ENCODE peak calls at places on chromosome 17, in ten cellular contexts. P, W, B, O, L, N, T, C, A and I are unnamed samples.

GRCh38 chr17:74361613-74362391 is at the start of gene BTBD17:
- DNase-seq in T (no peak), W (peak), B (peak), A (peak), C (peak), O (no peak), N (peak), P (peak), L (peak), I (no peak)

GRCh38 chr17:31308372-31308905 is 5.4 kb downstream of the EVI2B start:
- DNase-seq in O (no peak), P (no peak), T (no peak), B (no peak), W (no peak), N (no peak), A (no peak), C (no peak), L (no peak), I (no peak)

GRCh38 chr17:81049973-81050551 is 15.1 kb downstream of the BAIAP2 start:
- DNase-seq in T (no peak), L (no peak), C (no peak), N (peak), P (no peak), A (no peak), O (peak), W (peak), B (peak), I (no peak)

GRCh38 chr17:49183341-49183740 is 27.0 kb downstream of the GNGT2 start:
- DNase-seq in O (no peak), C (no peak), A (no peak), T (no peak), P (no peak), L (no peak), B (no peak), W (no peak), N (no peak), I (no peak)

GRCh38 chr17:10060526-10060925 is 137.9 kb downstream of the GAS7 start:
- DNase-seq in A (no peak), W (no peak), B (no peak), N (no peak), P (no peak), C (no peak), L (no peak), T (no peak), O (no peak), I (no peak)

GRCh38 chr17:65222216-65222738 is 85.1 kb downstream of the RGS9 start:
- DNase-seq in C (no peak), W (no peak), B (no peak), N (no peak), P (no peak), A (no peak), O (no peak), L (no peak), T (no peak), I (no peak)

GRCh38 chr17:19239544-19239943 is 2.4 kb downstream of the EPN2 start:
- DNase-seq in O (no peak), P (peak), C (peak), B (no peak), L (no peak), W (no peak), T (peak), A (no peak), N (peak), I (no peak)

GRCh38 chr17:17406225-17406624 is 70.6 kb upstream of the MED9 start:
- DNase-seq in W (no peak), C (no peak), A (no peak), B (no peak), T (no peak), N (no peak), P (no peak), O (no peak), L (peak), I (no peak)

GRCh38 chr17:8375738-8376259 is 705 bp downstream of the KRABD2 start:
- DNase-seq in B (peak), W (peak), L (peak), P (no peak), T (no peak), A (peak), C (peak), O (no peak), N (no peak), I (no peak)

GRCh38 chr17:8372422-8372821 is 4.1 kb downstream of the KRABD2 start:
- DNase-seq in C (no peak), T (no peak), B (no peak), P (no peak), W (no peak), A (no peak), O (no peak), N (no peak), L (no peak), I (no peak)

GRCh38 chr17:8377422-8377821 is 918 bp upstream of the KRABD2 start:
- DNase-seq in T (no peak), L (no peak), N (no peak), P (no peak), W (no peak), C (no peak), O (no peak), B (no peak), A (no peak), I (no peak)

GRCh38 chr17:8380049-8380448 is 2.9 kb downstream of the RPL26 start:
- DNase-seq in B (no peak), N (no peak), P (no peak), L (no peak), W (no peak), T (no peak), A (no peak), C (no peak), O (no peak), I (no peak)

DNA sequence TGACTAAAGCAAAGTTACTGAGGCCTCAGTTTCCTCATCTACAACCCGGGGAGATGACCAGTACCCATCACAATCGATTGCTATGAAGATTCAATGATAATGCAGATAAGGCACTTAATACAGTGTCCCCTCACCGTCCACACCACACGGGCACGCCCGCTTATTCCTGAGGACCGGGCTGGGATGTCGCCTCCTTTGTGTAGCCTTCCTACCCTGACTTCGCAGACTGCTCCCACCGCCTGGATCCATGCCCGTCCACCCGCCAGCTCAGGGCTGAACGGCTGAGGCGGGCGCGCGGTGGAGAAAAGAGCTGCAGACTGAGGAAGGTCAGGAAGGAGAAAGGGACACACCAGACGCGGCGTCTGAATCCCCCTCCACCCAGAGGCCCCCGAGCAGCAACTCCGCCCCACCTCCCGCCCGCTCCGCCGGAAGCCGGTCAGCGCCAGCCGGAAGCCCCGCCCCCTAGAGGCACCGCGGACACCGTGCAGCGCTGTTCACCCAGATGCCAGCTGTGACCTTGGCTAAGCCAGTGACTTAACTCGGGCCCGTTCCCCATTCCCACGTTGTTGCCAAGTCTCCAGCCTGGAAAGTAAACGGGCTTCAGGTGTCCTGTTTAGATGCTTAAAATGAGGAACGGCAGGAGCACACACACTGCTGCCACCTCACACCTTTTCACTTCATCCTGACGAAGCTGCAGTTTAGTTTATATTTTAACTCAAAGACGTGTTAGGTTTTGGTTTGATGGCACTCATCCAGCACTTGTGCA is at the start of gene KRABD2:
- DNase-seq in N (peak), O (peak), C (peak), A (peak), B (peak), P (peak), W (peak), T (peak), L (peak), I (no peak)
- TF ChIP-seq CTCF in N (peak), O (peak), C (peak), A (peak), B (peak), P (peak), W (peak), T (peak), L (peak), I (peak)

GRCh38 chr17:68019336-68019674 is 16.2 kb upstream of the KPNA2 start:
- DNase-seq in T (no peak), P (no peak), W (no peak), C (no peak), L (no peak), B (no peak), O (no peak), N (no peak), A (no peak), I (no peak)
- H3K4me3 ChIP-seq in T (peak), P (no peak), W (no peak), C (peak), L (peak), B (no peak), O (no peak), N (no peak), A (peak), I (peak)

GRCh38 chr17:63564562-63564961 is 14.3 kb downstream of the DCAF7 start:
- DNase-seq in A (peak), P (no peak), T (no peak), C (no peak), O (no peak), W (no peak), N (no peak), L (peak), B (no peak), I (no peak)
- TF ChIP-seq CTCF in A (no peak), P (no peak), T (no peak), C (no peak), O (no peak), W (no peak), N (no peak), L (peak), B (no peak), I (no peak)

DNA sequence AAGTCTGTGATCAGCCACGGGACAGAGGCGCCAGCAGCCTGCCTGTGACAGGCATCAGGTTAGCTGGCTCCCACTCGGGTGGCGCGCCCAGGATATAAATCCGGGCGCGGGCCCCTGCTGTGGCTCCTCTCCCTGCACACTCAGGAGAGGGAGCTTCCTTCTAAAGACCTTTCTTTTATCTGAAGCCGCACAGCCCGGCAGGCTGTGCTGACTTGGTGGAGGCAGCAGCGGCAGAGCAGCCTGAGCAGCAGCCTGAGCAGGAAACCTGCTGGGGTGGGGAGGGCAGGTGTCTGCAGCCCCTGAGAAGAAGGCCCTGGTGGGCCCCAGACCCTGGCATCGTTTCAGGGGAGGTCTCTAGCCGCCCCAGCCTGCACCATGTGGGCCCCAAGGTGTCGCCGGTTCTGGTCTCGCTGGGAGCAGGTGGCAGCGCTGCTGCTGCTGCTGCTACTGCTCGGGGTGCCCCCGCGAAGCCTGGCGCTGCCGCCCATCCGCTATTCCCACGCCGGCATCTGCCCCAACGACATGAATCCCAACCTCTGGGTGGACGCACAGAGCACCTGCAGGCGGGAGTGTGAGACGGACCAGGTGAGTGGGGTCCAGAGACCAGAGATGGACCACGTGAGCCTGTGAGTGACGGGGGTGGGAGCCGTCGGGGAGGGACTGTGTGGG is at the start of gene WFIKKN2:
- DNase-seq in C (peak), P (no peak), T (peak), B (no peak), O (no peak), L (no peak), A (no peak), W (no peak), N (no peak), I (no peak)
- H3K4me3 ChIP-seq in C (no peak), P (no peak), T (peak), B (peak), O (peak), L (no peak), A (no peak), W (no peak), N (no peak), I (no peak)

DNA sequence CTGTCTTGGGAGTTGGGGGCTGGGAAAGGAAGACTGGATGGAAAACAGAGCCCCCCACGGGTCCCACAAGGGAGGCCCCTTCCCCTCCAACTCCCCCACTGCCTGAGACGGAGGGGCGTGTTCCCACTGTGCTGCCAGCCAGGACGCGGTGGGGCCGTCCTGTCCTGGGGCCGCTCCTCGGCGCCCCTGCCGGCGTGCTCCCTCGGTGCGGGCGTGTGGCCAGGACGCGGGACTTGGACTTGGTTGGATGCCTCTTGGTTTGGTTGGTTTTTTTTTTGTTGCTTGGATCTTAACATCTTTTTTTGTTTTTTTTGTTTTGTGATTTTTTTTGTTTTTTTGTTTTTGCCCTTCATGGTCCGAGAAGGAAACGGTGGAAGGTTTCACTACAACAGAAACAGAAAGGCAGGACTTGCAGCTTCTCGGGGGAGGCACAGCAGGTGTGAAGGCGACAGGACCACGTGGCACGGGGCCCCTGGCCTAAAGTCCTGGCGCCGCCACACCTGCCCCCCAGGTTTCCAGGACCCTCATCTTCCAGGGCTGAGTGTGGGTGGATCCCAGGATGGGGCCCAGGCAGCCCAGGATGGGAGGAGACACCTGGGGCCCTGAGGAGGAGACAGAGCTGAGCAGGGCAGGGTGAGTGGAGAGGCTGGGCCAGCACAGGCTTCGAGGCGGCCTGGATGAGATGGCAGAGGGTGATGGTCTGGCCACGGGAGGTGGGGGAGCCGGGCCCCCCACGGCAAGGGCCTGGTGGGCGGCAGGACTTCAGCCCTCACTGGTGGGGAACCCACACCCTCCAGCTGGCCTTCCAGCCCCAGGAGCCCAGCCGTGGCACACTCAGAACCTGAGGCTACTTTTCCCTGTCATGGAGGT is 16.1 kb downstream of the ENGASE start:
- DNase-seq in B (no peak), P (peak), O (no peak), N (no peak), L (peak), C (no peak), W (no peak), T (no peak), A (peak), I (no peak)
- TF ChIP-seq CTCF in B (no peak), P (peak), O (peak), N (no peak), L (peak), C (peak), W (no peak), T (peak), A (no peak), I (peak)

GRCh38 chr17:3695129-3695722 is 729 bp downstream of the P2RX5 start:
- DNase-seq in L (peak), N (no peak), T (no peak), P (no peak), O (no peak), W (no peak), B (no peak), C (no peak), A (no peak), I (no peak)
- H3K4me3 ChIP-seq in L (peak), N (no peak), T (peak), P (peak), O (peak), W (peak), B (peak), C (peak), A (peak), I (peak)

GRCh38 chr17:73231363-73231762 is 30.3 kb downstream of the CPSF4L start:
- DNase-seq in W (no peak), P (peak), A (peak), O (peak), C (no peak), L (no peak), T (no peak), B (peak), N (no peak), I (no peak)

GRCh38 chr17:73232587-73233373 is 28.9 kb downstream of the CPSF4L start:
- DNase-seq in A (peak), C (peak), N (no peak), B (peak), T (peak), L (no peak), O (peak), W (peak), P (peak), I (no peak)

GRCh38 chr17:73234746-73235145 is 26.9 kb downstream of the CPSF4L start:
- DNase-seq in A (no peak), N (no peak), B (peak), C (no peak), L (peak), O (no peak), P (no peak), W (no peak), T (no peak), I (no peak)

GRCh38 chr17:73230088-73230487 is 31.6 kb downstream of the CPSF4L start:
- DNase-seq in T (no peak), W (no peak), P (no peak), N (no peak), B (no peak), A (no peak), C (no peak), O (no peak), L (peak), I (no peak)

GRCh38 chr17:73231841-73232586 is 29.7 kb downstream of the CPSF4L start:
- DNase-seq in L (peak), W (peak), B (peak), O (peak), N (peak), P (peak), A (peak), T (peak), C (peak), I (peak)
- TF ChIP-seq CTCF in L (peak), W (no peak), B (no peak), O (no peak), N (peak), P (peak), A (no peak), T (no peak), C (peak), I (peak)